ENCODE peak calls at places on chromosome 6, in five cellular contexts. O is Panc1, Y is left ventricle myocardium inferior, J is ovary, X is transverse colon. S is an unnamed sample.
A peak's percentile ranks its signal among the peaks of the same experiment; 100 is the strongest.

GRCh38 chr6:149852180-149852579 is 12.0 kb downstream of the LRP11 start:
- DNase-seq in Y (no peak), J (no peak), O (no peak), X (no peak), S (no peak)

GRCh38 chr6:34476941-34477340 is 11.1 kb downstream of the PACSIN1 start:
- DNase-seq in X (no peak), O (no peak), Y (no peak), J (no peak), S (no peak)

GRCh38 chr6:64732888-64733287 is 974.1 kb downstream of the EYS start:
- DNase-seq in O (no peak), X (no peak), J (no peak), Y (no peak), S (no peak)

GRCh38 chr6:141158740-141159139 is 974.0 kb upstream of the GJE1 start:
- DNase-seq in Y (no peak), O (no peak), X (no peak), J (no peak), S (no peak)

GRCh38 chr6:11613336-11613735 is 75.8 kb downstream of the TMEM170B start:
- DNase-seq in Y (no peak), X (no peak), O (no peak), J (no peak), S (no peak)

GRCh38 chr6:3857822-3858221 is 8.6 kb downstream of the FAM50B start:
- DNase-seq in O (no peak), X (no peak), J (no peak), Y (no peak), S (no peak)

GRCh38 chr6:89242574-89243330 is 25.6 kb upstream of the GABRR1 start:
- DNase-seq in J (no peak), Y (no peak), X (peak; percentile 12), O (no peak), S (no peak)

GRCh38 chr6:134014588-134015137 is 37.8 kb downstream of the SLC2A12 start:
- DNase-seq in Y (no peak), O (no peak), X (no peak), J (no peak), S (no peak)

GRCh38 chr6:93992976-93993375 is 573.6 kb upstream of the EPHA7 start:
- DNase-seq in O (no peak), X (no peak), Y (no peak), J (no peak), S (no peak)

DNA sequence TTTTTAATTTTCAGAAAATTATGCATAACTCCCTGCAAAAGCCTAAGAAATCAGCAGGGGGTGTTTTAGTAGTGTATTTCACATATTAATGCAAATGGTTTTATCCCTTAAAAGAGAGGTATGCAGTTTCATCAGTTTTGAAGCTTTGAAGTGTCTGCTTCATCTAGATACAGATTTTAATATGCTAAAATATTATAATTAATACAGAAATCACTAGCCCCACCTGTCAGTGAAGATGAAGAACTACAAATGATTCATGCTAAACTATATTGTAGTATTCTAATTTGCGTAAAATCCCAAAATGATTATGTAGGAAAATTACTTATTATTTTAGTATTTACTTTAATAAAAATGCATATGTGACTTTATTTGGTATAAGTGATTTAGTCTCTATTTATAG is 2.9 kb upstream of the TFB1M start:
- DNase-seq in O (no peak), Y (no peak), X (no peak), J (no peak), S (no peak)
- TF ChIP-seq CTCF in O (peak; percentile 36), Y (peak; percentile 31), X (no peak), J (no peak), S (no peak)

GRCh38 chr6:13537527-13537897 is 36.9 kb upstream of the SIRT5 start:
- DNase-seq in Y (no peak), X (no peak), O (no peak), J (no peak), S (no peak)

GRCh38 chr6:13538600-13538999 is 35.8 kb upstream of the SIRT5 start:
- DNase-seq in J (no peak), Y (no peak), X (no peak), O (no peak), S (no peak)

GRCh38 chr6:13541496-13541895 is 32.9 kb upstream of the SIRT5 start:
- DNase-seq in X (no peak), O (no peak), Y (no peak), J (no peak), S (no peak)

GRCh38 chr6:13538084-13538483 is 36.3 kb upstream of the SIRT5 start:
- DNase-seq in O (no peak), J (no peak), Y (no peak), X (no peak), S (no peak)

GRCh38 chr6:13539572-13539971 is 34.8 kb upstream of the SIRT5 start:
- DNase-seq in Y (no peak), X (no peak), J (no peak), O (no peak), S (no peak)
- TF ChIP-seq CTCF in Y (no peak), X (no peak), J (no peak), O (no peak), S (no peak)

GRCh38 chr6:157988700-157989063 is 7.0 kb downstream of the SYNJ2 start:
- DNase-seq in Y (no peak), J (no peak), X (no peak), O (no peak), S (no peak)

GRCh38 chr6:157991067-157991432 is 9.4 kb downstream of the SYNJ2 start:
- DNase-seq in O (no peak), X (no peak), Y (no peak), J (no peak), S (no peak)

GRCh38 chr6:157987788-157988699 is 6.4 kb downstream of the SYNJ2 start:
- DNase-seq in J (no peak), X (no peak), O (no peak), Y (no peak), S (no peak)

GRCh38 chr6:157990321-157991066 is 8.8 kb downstream of the SYNJ2 start:
- DNase-seq in Y (no peak), J (no peak), O (no peak), X (no peak), S (no peak)

GRCh38 chr6:157989541-157990289 is 8.1 kb downstream of the SYNJ2 start:
- DNase-seq in J (peak; percentile 71), Y (peak; percentile 80), O (no peak), X (peak; percentile 85), S (no peak)
- TF ChIP-seq CTCF in J (no peak), Y (no peak), O (no peak), X (no peak), S (no peak)

GRCh38 chr6:151240036-151240685 is 394 bp downstream of the AKAP12 start:
- DNase-seq in O (no peak), J (peak; percentile 88), Y (peak; percentile 84), X (peak; percentile 72), S (peak; percentile 84)
- TF ChIP-seq CTCF in O (no peak), J (no peak), Y (no peak), X (no peak), S (no peak)

GRCh38 chr6:158468666-158469065 is 91.2 kb upstream of the TMEM181 start:
- DNase-seq in Y (no peak), J (no peak), X (peak; percentile 18), O (no peak), S (no peak)
- TF ChIP-seq CTCF in Y (no peak), J (no peak), X (no peak), O (peak; percentile 38), S (no peak)

GRCh38 chr6:137136065-137136464 is 37.4 kb downstream of the IL22RA2 start:
- DNase-seq in O (no peak), X (no peak), J (no peak), Y (no peak), S (no peak)
- TF ChIP-seq CTCF in O (no peak), X (no peak), J (no peak), Y (peak; percentile 44), S (no peak)

S was measured in nephron progenitor cell.